ENCODE peak calls at places on chromosomes 2 and 18, in four cellular contexts. W is GM12878, U is HepG2, C is H1. Z is an unnamed sample. For H3K4me1, the result is how much of the 10 kb centered on the place peaks cover.

GRCh38 chr2:219684721-219685689 is 57.6 kb downstream of the SLC4A3 start:
- DNase-seq in U (peak), C (peak), W (peak), Z (no peak)

GRCh38 chr2:160427629-160428424 is 65.8 kb downstream of the RBMS1 start:
- DNase-seq in U (no peak), W (no peak), C (no peak), Z (no peak)

GRCh38 chr18:980586-980985 is 75.9 kb downstream of the ADCYAP1 start:
- DNase-seq in U (no peak), C (no peak), W (no peak), Z (no peak)

GRCh38 chr2:71609958-71610357 is 156.6 kb downstream of the DYSF start:
- DNase-seq in C (no peak), W (no peak), U (no peak), Z (no peak)

GRCh38 chr2:135899567-135899966 is 23.3 kb upstream of the MCM6 start:
- DNase-seq in U (peak), W (no peak), C (no peak), Z (no peak)

GRCh38 chr2:217939220-217939619 is 63.6 kb downstream of the TNS1 start:
- DNase-seq in U (no peak), W (no peak), C (no peak), Z (no peak)

GRCh38 chr18:10119991-10120390 is 206.2 kb downstream of the VAPA start:
- DNase-seq in W (no peak), U (no peak), C (no peak), Z (no peak)

GRCh38 chr18:55587341-55588000 is 521 bp downstream of the TCF4 start:
- DNase-seq in C (no peak), W (no peak), U (no peak), Z (no peak)

GRCh38 chr2:195658541-195658890 is 1.5 kb downstream of the SLC39A10 start:
- DNase-seq in C (no peak), W (no peak), U (peak), Z (no peak)

GRCh38 chr2:121790276-121790956 is 35.0 kb downstream of the TSN start:
- DNase-seq in W (no peak), U (peak), C (no peak), Z (peak)

GRCh38 chr2:188870289-188870688 is 103.9 kb upstream of the COL3A1 start:
- DNase-seq in U (no peak), C (no peak), W (no peak), Z (no peak)

GRCh38 chr18:39441648-39442047 is 1876.0 kb upstream of the CELF4 start:
- DNase-seq in U (no peak), W (no peak), C (no peak), Z (no peak)

GRCh38 chr18:57915241-57915640 is 112.1 kb upstream of the ATP8B1 start:
- DNase-seq in U (no peak), W (no peak), C (no peak), Z (no peak)

GRCh38 chr2:85539361-85540130 is 578 bp downstream of the MAT2A start:
- DNase-seq in C (peak), U (peak), W (peak), Z (no peak)

GRCh38 chr2:125070726-125071505 is 1045.8 kb downstream of the CNTNAP5 start:
- DNase-seq in W (no peak), C (no peak), U (no peak), Z (no peak)

GRCh38 chr2:121294881-121295840 is 10.2 kb upstream of the TFCP2L1 start:
- DNase-seq in U (no peak), C (no peak), W (no peak), Z (no peak)

GRCh38 chr2:72778410-72778809 is 47.4 kb downstream of the EXOC6B start:
- DNase-seq in C (no peak), U (peak), W (no peak), Z (no peak)

GRCh38 chr18:48946329-48946835 is 4.4 kb downstream of the SMAD7 start:
- DNase-seq in W (no peak), C (no peak), U (peak), Z (no peak)

GRCh38 chr2:236394571-236394970 is 130.4 kb upstream of the ASB18 start:
- DNase-seq in U (no peak), C (no peak), W (no peak), Z (no peak)

GRCh38 chr2:221423212-221423804 is 148.8 kb downstream of the EPHA4 start:
- DNase-seq in U (no peak), W (no peak), C (no peak), Z (no peak)

GRCh38 chr2:139911150-139911549 is 1131.0 kb upstream of the NXPH2 start:
- DNase-seq in U (no peak), W (no peak), C (no peak), Z (no peak)

GRCh38 chr2:215063526-215063925 is 74.9 kb downstream of the ABCA12 start:
- DNase-seq in U (no peak), W (no peak), C (no peak), Z (no peak)

GRCh38 chr2:50746526-50746925 is 285.4 kb downstream of the NRXN1 start:
- DNase-seq in W (no peak), C (peak), U (peak), Z (peak)

GRCh38 chr2:225920621-225921020 is 521.1 kb downstream of the NYAP2 start:
- DNase-seq in U (no peak), C (no peak), W (no peak), Z (no peak)

GRCh38 chr18:12057419-12058039 is 36.1 kb upstream of the ANKRD62 start:
- DNase-seq in C (no peak), W (no peak), U (no peak), Z (no peak)

GRCh38 chr2:60634443-60634842 is 81.0 kb upstream of the BCL11A start:
- DNase-seq in W (no peak), U (no peak), C (no peak), Z (no peak)

GRCh38 chr18:26215247-26215970 is 10.8 kb upstream of the TAF4B start:
- DNase-seq in C (no peak), U (no peak), W (peak), Z (no peak)

GRCh38 chr2:210663574-210663973 is 107.2 kb downstream of the CPS1 start:
- DNase-seq in W (no peak), C (no peak), U (peak), Z (peak)

GRCh38 chr2:55363636-55364035 is 56.0 kb downstream of the CCDC88A start:
- DNase-seq in C (no peak), U (no peak), W (no peak), Z (no peak)

GRCh38 chr18:23189099-23189498 is 53.8 kb downstream of the CABLES1 start:
- DNase-seq in C (no peak), U (no peak), W (no peak), Z (no peak)

GRCh38 chr2:105977807-105978206 is 216.3 kb downstream of the UXS1 start:
- DNase-seq in C (no peak), W (no peak), U (no peak), Z (no peak)

GRCh38 chr2:8538951-8539621 is 142.8 kb upstream of the ID2 start:
- DNase-seq in W (no peak), U (no peak), C (no peak), Z (no peak)

GRCh38 chr18:51070545-51070944 is 40.5 kb downstream of the SMAD4 start:
- DNase-seq in C (no peak), W (no peak), U (no peak), Z (no peak)

GRCh38 chr18:49168970-49169619 is 218.3 kb upstream of the SMAD7 start:
- DNase-seq in W (peak), U (peak), C (no peak), Z (no peak)

GRCh38 chr2:150578481-150578880 is 91.0 kb upstream of the RND3 start:
- DNase-seq in W (no peak), C (no peak), U (no peak), Z (no peak)

GRCh38 chr2:64750817-64751285 is 97.1 kb upstream of the SERTAD2 start:
- DNase-seq in U (peak), C (peak), W (peak), Z (peak)

DNA sequence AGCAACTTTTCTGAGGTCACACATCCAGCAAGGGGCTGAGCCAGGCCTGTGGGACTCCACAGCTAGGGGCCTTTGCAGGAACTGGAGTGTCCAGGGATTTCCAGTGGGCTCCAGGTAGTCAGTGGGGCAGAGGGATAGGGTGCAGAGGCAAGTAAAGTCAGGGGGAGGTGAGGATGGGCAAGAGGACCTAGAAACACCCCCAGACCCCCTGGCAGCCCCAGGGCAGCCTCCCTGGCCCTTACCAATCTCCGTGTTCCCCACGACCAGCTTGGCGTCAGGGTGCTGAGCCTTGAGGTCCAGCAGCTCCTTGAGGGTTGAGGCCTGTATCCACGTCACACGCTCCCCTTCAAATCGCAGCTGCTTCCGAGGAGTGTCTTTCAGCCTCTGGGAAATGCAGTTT is 28.4 kb downstream of the XDH start:
- DNase-seq in W (no peak), C (no peak), U (no peak), Z (no peak)
- H3K4me1 ChIP-seq in W (under half), C (under half), U (under half), Z (under half)

GRCh38 chr2:212032536-212033219 is 505.9 kb downstream of the ERBB4 start:
- DNase-seq in W (no peak), U (no peak), C (no peak), Z (no peak)
- TF ChIP-seq YY1 in W (no peak), U (no peak), C (no peak), Z (no peak)

GRCh38 chr18:76952747-76953146 is 130.4 kb downstream of the ZNF236 start:
- DNase-seq in C (no peak), W (no peak), U (no peak), Z (no peak)

GRCh38 chr18:76948345-76948744 is 126.0 kb downstream of the ZNF236 start:
- DNase-seq in C (no peak), U (no peak), W (no peak), Z (no peak)

GRCh38 chr18:76955529-76956170 is 133.3 kb downstream of the ZNF236 start:
- DNase-seq in U (no peak), W (no peak), C (no peak), Z (no peak)

GRCh38 chr18:76953186-76953982 is 131.0 kb downstream of the ZNF236 start:
- DNase-seq in U (no peak), W (no peak), C (no peak), Z (no peak)

GRCh38 chr18:76951600-76952247 is 129.4 kb downstream of the ZNF236 start:
- DNase-seq in U (no peak), W (no peak), C (no peak), Z (no peak)
- TF ChIP-seq SUZ12 in U (no peak), W (no peak), C (no peak), Z (no peak)

DNA sequence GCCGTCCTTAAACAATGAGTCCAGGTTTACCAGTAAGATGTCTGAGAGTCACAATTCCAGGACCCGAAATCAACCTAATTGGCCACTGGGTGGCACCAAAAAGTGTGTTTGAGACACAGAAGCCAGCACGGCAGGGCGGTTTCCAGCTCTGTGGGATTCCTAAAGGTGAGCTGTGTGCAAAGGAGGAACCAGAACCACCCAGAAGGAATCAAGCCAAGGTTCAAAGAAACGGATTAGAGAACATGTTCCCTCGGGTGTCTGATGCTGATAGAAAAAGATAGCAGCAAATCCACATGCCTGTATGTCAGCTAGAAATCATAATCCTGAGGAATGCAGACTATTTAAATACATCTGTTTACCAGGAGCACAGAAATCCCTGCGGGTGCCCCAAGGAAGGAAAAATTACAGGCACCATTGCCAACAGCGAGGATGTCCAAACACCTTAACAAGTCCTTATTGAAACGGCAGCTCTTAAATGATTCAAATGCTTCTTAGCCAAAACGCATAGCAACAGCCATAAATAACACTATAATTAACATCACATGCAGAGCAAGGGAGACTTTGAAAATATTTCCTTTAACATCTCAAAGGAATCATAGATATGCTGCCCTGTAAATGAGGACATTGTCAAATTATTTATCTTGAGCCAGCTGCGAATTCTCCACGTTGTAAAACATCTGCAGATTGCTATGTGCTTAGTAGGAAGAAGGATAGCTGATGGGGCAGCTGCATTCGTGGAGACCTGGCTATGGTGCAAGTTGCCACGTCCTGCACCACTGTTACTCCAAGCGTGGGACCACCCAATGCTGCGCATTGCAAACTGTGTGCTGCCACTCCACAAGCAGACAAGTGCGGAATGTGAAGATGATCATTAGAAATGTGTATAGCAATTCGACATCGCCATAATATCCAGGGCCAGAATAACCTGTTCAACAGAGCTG is 318.7 kb upstream of the NCKAP5 start:
- DNase-seq in C (peak), U (peak), W (peak), Z (peak)
- H3K4me1 ChIP-seq in C (under half), U (under half), W (under half), Z (under half)

GRCh38 chr2:191866675-191867506 is 20.0 kb upstream of the CAVIN2 start:
- DNase-seq in U (peak), C (no peak), W (no peak), Z (no peak)
- TF ChIP-seq YY1 in U (no peak), C (no peak), W (no peak), Z (no peak)